ENCODE peak calls at places on chromosome 20, in seven cellular contexts. X, V, D, E, Y, M and J are unnamed samples.
A peak's percentile ranks its signal among the peaks of the same experiment; 100 is the strongest.

GRCh38 chr20:62980970-62981369 is 25.8 kb downstream of the BHLHE23 start:
- DNase-seq in X (no peak), V (peak; percentile 69), D (no peak), E (no peak), Y (no peak), M (no peak), J (no peak)

GRCh38 chr20:63641146-63641791 is 12.0 kb downstream of the STMN3 start:
- DNase-seq in X (no peak), V (no peak), D (no peak), E (no peak), Y (peak; percentile 72), M (no peak), J (no peak)

GRCh38 chr20:56628873-56629463 is at the start of gene TFAP2C:
- DNase-seq in X (peak; percentile 19), V (peak; percentile 82), D (peak; percentile 85), E (peak; percentile 37), Y (peak; percentile 72), M (peak; percentile 71), J (peak; percentile 88)

GRCh38 chr20:5689451-5689850 is 60.8 kb upstream of the SHLD1 start:
- DNase-seq in X (no peak), V (no peak), D (no peak), E (no peak), Y (no peak), M (no peak), J (no peak)

GRCh38 chr20:1934162-1934561 is 39.0 kb downstream of the SIRPA start:
- DNase-seq in X (peak; percentile 55), V (no peak), D (no peak), E (no peak), Y (no peak), M (no peak), J (peak; percentile 91)

GRCh38 chr20:52190437-52191131 is 995 bp downstream of the ZFP64 start:
- DNase-seq in X (peak; percentile 6), V (peak; percentile 45), D (no peak), E (peak; percentile 12), Y (no peak), M (peak; percentile 34), J (peak; percentile 63)

GRCh38 chr20:57009775-57010174 is 256.7 kb downstream of the BMP7 start:
- DNase-seq in X (no peak), V (no peak), D (no peak), E (no peak), Y (no peak), M (no peak), J (no peak)

GRCh38 chr20:36400901-36401300 is 94.8 kb downstream of the DLGAP4 start:
- DNase-seq in X (no peak), V (peak; percentile 23), D (no peak), E (no peak), Y (no peak), M (no peak), J (no peak)

GRCh38 chr20:341682-342081 is 5.2 kb upstream of the NRSN2 start:
- DNase-seq in X (no peak), V (no peak), D (no peak), E (no peak), Y (no peak), M (no peak), J (peak; percentile 94)

GRCh38 chr20:48710341-48711043 is 117.3 kb downstream of the PREX1 start:
- DNase-seq in X (no peak), V (no peak), D (no peak), E (no peak), Y (peak; percentile 40), M (no peak), J (no peak)

GRCh38 chr20:57897156-57897874 is 187.5 kb upstream of the PMEPA1 start:
- DNase-seq in X (no peak), V (no peak), D (no peak), E (no peak), Y (no peak), M (no peak), J (no peak)

GRCh38 chr20:19823216-19823615 is 65.2 kb downstream of the RIN2 start:
- DNase-seq in X (no peak), V (no peak), D (no peak), E (no peak), Y (no peak), M (no peak), J (no peak)

GRCh38 chr20:40564997-40565680 is 123.9 kb downstream of the MAFB start:
- DNase-seq in X (no peak), V (no peak), D (no peak), E (no peak), Y (no peak), M (no peak), J (peak; percentile 97)

GRCh38 chr20:17543531-17543961 is 12.4 kb upstream of the BFSP1 start:
- DNase-seq in X (no peak), V (no peak), D (no peak), E (no peak), Y (no peak), M (no peak), J (no peak)

GRCh38 chr20:22414354-22414753 is 170.0 kb downstream of the FOXA2 start:
- DNase-seq in X (no peak), V (no peak), D (no peak), E (no peak), Y (no peak), M (no peak), J (peak; percentile 36)

GRCh38 chr20:22410556-22411130 is 173.7 kb downstream of the FOXA2 start:
- DNase-seq in X (no peak), V (no peak), D (no peak), E (no peak), Y (no peak), M (no peak), J (no peak)

GRCh38 chr20:22412977-22413868 is 171.1 kb downstream of the FOXA2 start:
- DNase-seq in X (no peak), V (no peak), D (no peak), E (no peak), Y (no peak), M (no peak), J (no peak)

GRCh38 chr20:22408521-22409402 is 175.6 kb downstream of the FOXA2 start:
- DNase-seq in X (no peak), V (no peak), D (no peak), E (no peak), Y (no peak), M (no peak), J (no peak)

DNA sequence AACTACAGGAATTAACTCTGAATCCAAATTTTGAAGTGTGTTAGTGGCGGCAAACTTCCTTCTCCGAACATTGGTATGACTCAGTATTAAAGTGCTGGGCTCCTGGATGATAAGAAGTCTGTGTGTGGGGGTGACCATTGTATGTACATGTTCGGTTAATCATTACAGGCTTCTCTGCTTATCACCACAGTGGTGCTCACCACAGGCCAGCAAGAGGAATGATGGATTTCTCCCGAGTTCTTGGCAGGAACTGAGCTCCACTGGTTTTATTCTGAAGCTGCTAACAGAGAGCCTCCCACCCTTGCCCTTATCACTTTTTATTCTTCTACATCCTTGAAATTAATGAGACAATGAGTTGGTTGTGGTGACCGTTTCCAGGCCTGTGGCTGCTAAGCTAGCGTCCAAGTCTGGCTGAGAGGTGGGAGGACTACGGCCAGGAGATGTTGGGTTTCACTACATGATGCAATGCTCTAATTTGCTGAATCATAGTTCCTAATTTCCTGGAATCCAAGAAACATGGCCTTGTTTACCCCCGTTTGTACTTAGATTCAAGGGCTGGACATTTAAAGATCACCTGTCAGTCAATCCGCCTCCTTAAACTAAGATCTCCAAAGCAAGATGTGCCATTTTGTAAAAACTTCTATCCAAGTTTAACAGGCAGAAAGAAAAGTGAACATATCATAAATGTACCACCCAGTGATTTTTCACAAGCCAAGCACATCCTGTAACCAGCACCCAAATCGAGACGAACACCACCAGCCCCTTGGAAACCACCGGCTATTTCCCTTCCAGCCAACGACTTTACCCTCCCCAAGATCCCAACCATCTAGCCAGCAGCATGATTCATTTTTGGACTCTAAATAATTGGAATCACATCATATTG is 172.6 kb downstream of the FOXA2 start:
- DNase-seq in X (peak; percentile 13), V (no peak), D (no peak), E (no peak), Y (no peak), M (peak; percentile 51), J (peak; percentile 70)
- TF ChIP-seq CTCF in X (no peak), V (no peak), D (no peak), E (no peak), Y (no peak), M (no peak), J (no peak)

DNA sequence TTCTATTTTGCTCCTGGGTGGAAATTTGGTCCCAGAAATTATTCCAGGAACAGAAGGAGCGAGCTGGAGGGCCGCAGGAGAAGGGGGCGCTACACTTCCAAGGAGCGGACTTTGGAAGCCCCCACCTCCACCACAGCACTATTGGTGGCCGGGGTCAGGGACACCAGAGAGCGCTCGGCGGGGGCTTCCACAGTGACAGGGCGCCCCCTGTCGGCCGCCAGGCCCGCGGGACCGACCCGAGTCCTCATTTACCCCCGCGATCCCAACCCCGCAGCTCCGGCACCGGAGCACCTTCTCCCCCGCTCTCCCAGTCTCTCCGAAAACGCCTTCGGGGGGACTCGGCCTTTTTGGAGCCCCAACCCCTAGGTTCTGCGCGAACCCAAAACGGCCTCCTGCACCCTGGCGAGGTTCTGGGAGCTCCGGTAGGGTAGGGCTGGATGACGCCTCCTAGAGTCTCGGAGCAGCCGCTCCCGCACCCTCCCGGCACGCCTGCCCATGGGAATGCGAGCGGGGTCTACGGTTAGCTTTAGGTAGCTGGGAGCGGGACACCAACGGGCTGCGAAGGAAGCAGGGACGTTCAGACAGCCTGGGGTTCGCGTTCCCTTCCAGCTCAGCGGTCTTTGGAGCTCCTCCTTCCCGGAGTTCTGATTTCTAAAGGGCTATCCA is 2.4 kb upstream of the FOXA2 start:
- DNase-seq in X (peak; percentile 23), V (peak; percentile 84), D (no peak), E (no peak), Y (no peak), M (peak; percentile 79), J (peak; percentile 36)
- TF ChIP-seq CTCF in X (peak; percentile 37), V (peak; percentile 90), D (peak; percentile 79), E (peak; percentile 31), Y (peak; percentile 31), M (peak; percentile 49), J (peak; percentile 83)

GRCh38 chr20:33676652-33677645 is 2.7 kb upstream of the NECAB3 start:
- DNase-seq in X (no peak), V (no peak), D (no peak), E (no peak), Y (no peak), M (no peak), J (no peak)
- TF ChIP-seq CTCF in X (no peak), V (no peak), D (no peak), E (no peak), Y (no peak), M (no peak), J (no peak)

DNA sequence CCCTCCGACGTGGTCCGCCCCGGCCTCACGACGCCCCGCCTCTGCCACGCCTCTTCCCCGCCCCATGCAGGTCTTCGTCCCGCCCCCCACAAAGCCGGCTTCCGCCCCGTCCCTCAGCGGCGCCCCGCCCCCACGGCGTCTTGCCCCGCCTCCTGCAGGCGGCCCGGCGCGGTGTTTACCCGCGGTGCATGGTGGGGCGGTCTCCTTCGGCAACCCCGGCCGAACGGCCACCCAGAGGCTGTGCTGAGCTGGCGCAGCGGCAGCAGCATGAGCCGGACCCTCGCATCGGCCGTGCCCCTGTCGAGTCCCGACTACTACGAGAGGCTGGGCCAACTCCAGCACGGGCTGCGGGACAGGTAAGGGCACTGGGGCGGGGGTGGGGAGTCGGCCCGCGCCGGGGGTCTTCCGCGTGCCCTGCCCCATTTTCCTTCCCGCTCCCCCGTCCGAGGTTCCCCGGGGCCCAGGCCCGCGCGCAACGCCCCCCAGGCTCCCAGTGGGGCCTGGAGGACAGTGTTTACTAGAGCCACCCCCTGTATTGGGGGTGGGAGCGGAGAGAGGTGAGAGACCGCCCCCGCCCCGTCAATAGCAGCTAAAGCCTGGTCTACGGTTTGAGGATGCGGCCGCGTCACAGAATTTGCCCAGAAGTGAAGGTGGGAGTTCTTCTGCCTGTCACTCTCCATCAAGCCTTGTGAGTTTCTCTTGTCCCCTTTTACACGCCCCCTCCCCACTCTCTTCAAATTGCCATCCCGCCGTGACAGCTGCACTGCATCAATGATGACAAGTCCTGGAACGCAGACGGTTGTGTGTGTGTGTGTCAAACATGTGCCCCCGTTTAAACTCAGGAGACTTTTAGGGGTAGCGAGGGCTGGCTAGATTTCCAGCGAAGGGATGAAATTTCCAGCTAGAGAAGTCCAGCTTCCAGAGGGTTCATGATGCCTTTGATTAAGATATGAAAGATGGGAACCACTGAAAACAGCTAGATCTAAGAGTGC is at the start of gene KIZ:
- DNase-seq in X (peak; percentile 90), V (peak; percentile 98), D (peak; percentile 99), E (peak; percentile 97), Y (peak; percentile 97), M (peak; percentile 98), J (peak; percentile 93)
- TF ChIP-seq CTCF in X (peak; percentile 35), V (peak; percentile 43), D (peak; percentile 66), E (peak; percentile 46), Y (peak; percentile 52), M (peak; percentile 30), J (peak; percentile 31)